ENCODE peak calls at places on chromosomes 5 and 9, in eight cellular contexts. One of them, this sample, is unnamed.

GRCh38 chr9:71885467-71885866 is 25.5 kb downstream of the ABHD17B start:
- DNase-seq in naive thymus-derived CD4-positive, alpha-beta T cell: no peak
- DNase-seq in uterus: no peak
- DNase-seq in upper lobe of right lung: no peak
- DNase-seq in cardiac muscle cell: no peak
- DNase-seq in HCT116: no peak
- DNase-seq in sigmoid colon: no peak
- DNase-seq in psoas muscle: no peak
- DNase-seq in this sample: no peak

GRCh38 chr9:71647094-71647591 is 121.2 kb downstream of the CEMIP2 start:
- DNase-seq in HCT116: peak; percentile 13
- DNase-seq in upper lobe of right lung: peak; percentile 82
- DNase-seq in naive thymus-derived CD4-positive, alpha-beta T cell: no peak
- DNase-seq in psoas muscle: peak; percentile 62
- DNase-seq in cardiac muscle cell: peak; percentile 95
- DNase-seq in uterus: peak; percentile 16
- DNase-seq in sigmoid colon: peak; percentile 81
- DNase-seq in this sample: peak; percentile 88

GRCh38 chr5:176529824-176530195 is 7.4 kb downstream of the RNF44 start:
- DNase-seq in cardiac muscle cell: no peak
- DNase-seq in sigmoid colon: no peak
- DNase-seq in psoas muscle: no peak
- DNase-seq in uterus: no peak
- DNase-seq in naive thymus-derived CD4-positive, alpha-beta T cell: peak; percentile 76
- DNase-seq in upper lobe of right lung: no peak
- DNase-seq in HCT116: no peak
- DNase-seq in this sample: no peak

GRCh38 chr5:14039063-14039462 is 94.6 kb upstream of the DNAH5 start:
- DNase-seq in upper lobe of right lung: no peak
- DNase-seq in sigmoid colon: no peak
- DNase-seq in HCT116: peak; percentile 75
- DNase-seq in cardiac muscle cell: peak; percentile 34
- DNase-seq in naive thymus-derived CD4-positive, alpha-beta T cell: no peak
- DNase-seq in psoas muscle: no peak
- DNase-seq in uterus: no peak
- DNase-seq in this sample: no peak

GRCh38 chr9:129613520-129614175 is 7.3 kb downstream of the C9orf50 start:
- DNase-seq in HCT116: no peak
- DNase-seq in upper lobe of right lung: no peak
- DNase-seq in uterus: no peak
- DNase-seq in psoas muscle: no peak
- DNase-seq in naive thymus-derived CD4-positive, alpha-beta T cell: no peak
- DNase-seq in sigmoid colon: peak; percentile 78
- DNase-seq in cardiac muscle cell: no peak
- DNase-seq in this sample: no peak

GRCh38 chr5:134524826-134525686 is at the start of gene JADE2:
- DNase-seq in sigmoid colon: peak; percentile 89
- DNase-seq in uterus: peak; percentile 77
- DNase-seq in cardiac muscle cell: peak; percentile 82
- DNase-seq in naive thymus-derived CD4-positive, alpha-beta T cell: peak; percentile 89
- DNase-seq in upper lobe of right lung: peak; percentile 90
- DNase-seq in HCT116: no peak
- DNase-seq in psoas muscle: peak; percentile 74
- DNase-seq in this sample: peak; percentile 74

GRCh38 chr5:141504216-141504615 is 15.3 kb downstream of the PCDHGC5 start:
- DNase-seq in naive thymus-derived CD4-positive, alpha-beta T cell: no peak
- DNase-seq in cardiac muscle cell: no peak
- DNase-seq in sigmoid colon: no peak
- DNase-seq in uterus: no peak
- DNase-seq in upper lobe of right lung: no peak
- DNase-seq in HCT116: no peak
- DNase-seq in psoas muscle: no peak
- DNase-seq in this sample: no peak

GRCh38 chr5:179795049-179795862 is 1.5 kb downstream of the LTC4S start:
- DNase-seq in sigmoid colon: peak; percentile 70
- DNase-seq in psoas muscle: no peak
- DNase-seq in cardiac muscle cell: no peak
- DNase-seq in uterus: no peak
- DNase-seq in HCT116: no peak
- DNase-seq in upper lobe of right lung: peak; percentile 80
- DNase-seq in naive thymus-derived CD4-positive, alpha-beta T cell: no peak
- DNase-seq in this sample: no peak

GRCh38 chr5:97534166-97534565 is 351.1 kb upstream of the RIOK2 start:
- DNase-seq in HCT116: peak; percentile 51
- DNase-seq in upper lobe of right lung: no peak
- DNase-seq in uterus: no peak
- DNase-seq in cardiac muscle cell: peak; percentile 94
- DNase-seq in naive thymus-derived CD4-positive, alpha-beta T cell: no peak
- DNase-seq in sigmoid colon: no peak
- DNase-seq in psoas muscle: no peak
- DNase-seq in this sample: no peak

GRCh38 chr5:140821375-140822280 is at the start of gene PCDHA5:
- DNase-seq in upper lobe of right lung: no peak
- DNase-seq in cardiac muscle cell: peak; percentile 8
- DNase-seq in psoas muscle: no peak
- DNase-seq in naive thymus-derived CD4-positive, alpha-beta T cell: no peak
- DNase-seq in sigmoid colon: no peak
- DNase-seq in HCT116: no peak
- DNase-seq in uterus: peak; percentile 31
- DNase-seq in this sample: no peak

DNA sequence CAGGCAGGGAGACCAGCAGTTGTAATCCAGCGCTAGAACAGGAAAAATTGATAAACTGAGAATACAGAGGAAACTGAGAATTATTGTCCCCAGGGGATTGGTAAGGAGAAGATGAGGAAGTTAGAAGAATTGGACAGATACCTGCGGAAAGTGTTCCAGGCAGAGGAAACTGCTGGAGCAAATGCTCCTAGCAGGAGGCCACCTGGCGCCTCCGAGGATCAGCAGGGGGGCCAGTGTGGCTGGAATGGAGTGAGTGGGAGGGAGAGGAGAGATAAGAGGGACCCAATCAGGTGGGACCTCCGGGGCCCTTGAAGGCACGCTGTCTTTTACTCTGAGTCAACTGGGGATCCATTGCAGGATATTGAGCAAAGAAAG is 695 bp upstream of the ANXA6 start:
- DNase-seq in psoas muscle: no peak
- DNase-seq in uterus: peak; percentile 46
- DNase-seq in naive thymus-derived CD4-positive, alpha-beta T cell: no peak
- DNase-seq in upper lobe of right lung: no peak
- DNase-seq in sigmoid colon: no peak
- DNase-seq in HCT116: peak; percentile 23
- DNase-seq in cardiac muscle cell: peak; percentile 59
- DNase-seq in this sample: no peak
- H3K4me1 ChIP-seq in psoas muscle: peaks cover 36% of the 10 kb centered on the region
- H3K4me1 ChIP-seq in uterus: peaks cover 9% of the 10 kb centered on the region
- H3K4me1 ChIP-seq in naive thymus-derived CD4-positive, alpha-beta T cell: peaks cover 38% of the 10 kb centered on the region
- H3K4me1 ChIP-seq in upper lobe of right lung: peaks cover 38% of the 10 kb centered on the region
- H3K4me1 ChIP-seq in sigmoid colon: peaks cover 49% of the 10 kb centered on the region
- H3K4me1 ChIP-seq in HCT116: peaks cover 19% of the 10 kb centered on the region
- H3K4me1 ChIP-seq in cardiac muscle cell: peaks cover 52% of the 10 kb centered on the region
- H3K4me1 ChIP-seq in this sample: peaks cover 50% of the 10 kb centered on the region

GRCh38 chr9:126860757-126861466 is 473 bp downstream of the ZBTB34 start:
- DNase-seq in psoas muscle: peak; percentile 43
- DNase-seq in upper lobe of right lung: peak; percentile 78
- DNase-seq in sigmoid colon: no peak
- DNase-seq in cardiac muscle cell: peak; percentile 15
- DNase-seq in uterus: no peak
- DNase-seq in HCT116: no peak
- DNase-seq in naive thymus-derived CD4-positive, alpha-beta T cell: no peak
- DNase-seq in this sample: peak; percentile 17

GRCh38 chr9:126862461-126862830 is 2.0 kb downstream of the ZBTB34 start:
- DNase-seq in naive thymus-derived CD4-positive, alpha-beta T cell: no peak
- DNase-seq in upper lobe of right lung: no peak
- DNase-seq in cardiac muscle cell: no peak
- DNase-seq in HCT116: no peak
- DNase-seq in uterus: no peak
- DNase-seq in sigmoid colon: no peak
- DNase-seq in psoas muscle: no peak
- DNase-seq in this sample: no peak

GRCh38 chr9:126860077-126860756 is at the start of gene ZBTB34:
- DNase-seq in uterus: peak; percentile 66
- DNase-seq in sigmoid colon: peak; percentile 74
- DNase-seq in psoas muscle: peak; percentile 70
- DNase-seq in upper lobe of right lung: peak; percentile 88
- DNase-seq in cardiac muscle cell: peak; percentile 58
- DNase-seq in naive thymus-derived CD4-positive, alpha-beta T cell: peak; percentile 76
- DNase-seq in HCT116: peak; percentile 6
- DNase-seq in this sample: peak; percentile 73

GRCh38 chr9:126861707-126862460 is 1.4 kb downstream of the ZBTB34 start:
- DNase-seq in uterus: no peak
- DNase-seq in HCT116: no peak
- DNase-seq in cardiac muscle cell: peak; percentile 70
- DNase-seq in naive thymus-derived CD4-positive, alpha-beta T cell: no peak
- DNase-seq in upper lobe of right lung: no peak
- DNase-seq in sigmoid colon: no peak
- DNase-seq in psoas muscle: no peak
- DNase-seq in this sample: no peak

GRCh38 chr9:126864771-126865170 is 4.3 kb downstream of the ZBTB34 start:
- DNase-seq in upper lobe of right lung: no peak
- DNase-seq in cardiac muscle cell: no peak
- DNase-seq in naive thymus-derived CD4-positive, alpha-beta T cell: no peak
- DNase-seq in HCT116: no peak
- DNase-seq in psoas muscle: no peak
- DNase-seq in sigmoid colon: no peak
- DNase-seq in uterus: no peak
- DNase-seq in this sample: no peak
- H3K27ac ChIP-seq in upper lobe of right lung: no peak overlapping the region
- H3K27ac ChIP-seq in cardiac muscle cell: no peak overlapping the region
- H3K27ac ChIP-seq in naive thymus-derived CD4-positive, alpha-beta T cell: no peak overlapping the region
- H3K27ac ChIP-seq in HCT116: no peak overlapping the region
- H3K27ac ChIP-seq in psoas muscle: peak overlapping the region; percentile 44
- H3K27ac ChIP-seq in sigmoid colon: no peak overlapping the region
- H3K27ac ChIP-seq in uterus: no peak overlapping the region
- H3K27ac ChIP-seq in this sample: no peak overlapping the region

GRCh38 chr5:9350301-9350797 is 195.5 kb downstream of the SEMA5A start:
- DNase-seq in cardiac muscle cell: peak; percentile 29
- DNase-seq in psoas muscle: no peak
- DNase-seq in naive thymus-derived CD4-positive, alpha-beta T cell: no peak
- DNase-seq in uterus: no peak
- DNase-seq in sigmoid colon: no peak
- DNase-seq in upper lobe of right lung: no peak
- DNase-seq in HCT116: no peak
- DNase-seq in this sample: no peak

GRCh38 chr5:9347032-9347431 is 198.8 kb downstream of the SEMA5A start:
- DNase-seq in uterus: no peak
- DNase-seq in psoas muscle: no peak
- DNase-seq in naive thymus-derived CD4-positive, alpha-beta T cell: no peak
- DNase-seq in cardiac muscle cell: no peak
- DNase-seq in HCT116: no peak
- DNase-seq in sigmoid colon: no peak
- DNase-seq in upper lobe of right lung: no peak
- DNase-seq in this sample: no peak

GRCh38 chr5:9348296-9348996 is 197.4 kb downstream of the SEMA5A start:
- DNase-seq in sigmoid colon: no peak
- DNase-seq in HCT116: no peak
- DNase-seq in upper lobe of right lung: no peak
- DNase-seq in naive thymus-derived CD4-positive, alpha-beta T cell: no peak
- DNase-seq in psoas muscle: no peak
- DNase-seq in uterus: no peak
- DNase-seq in cardiac muscle cell: peak; percentile 42
- DNase-seq in this sample: no peak

GRCh38 chr5:9344751-9345240 is 201.1 kb downstream of the SEMA5A start:
- DNase-seq in upper lobe of right lung: no peak
- DNase-seq in cardiac muscle cell: no peak
- DNase-seq in naive thymus-derived CD4-positive, alpha-beta T cell: no peak
- DNase-seq in sigmoid colon: no peak
- DNase-seq in psoas muscle: no peak
- DNase-seq in uterus: no peak
- DNase-seq in HCT116: no peak
- DNase-seq in this sample: no peak

DNA sequence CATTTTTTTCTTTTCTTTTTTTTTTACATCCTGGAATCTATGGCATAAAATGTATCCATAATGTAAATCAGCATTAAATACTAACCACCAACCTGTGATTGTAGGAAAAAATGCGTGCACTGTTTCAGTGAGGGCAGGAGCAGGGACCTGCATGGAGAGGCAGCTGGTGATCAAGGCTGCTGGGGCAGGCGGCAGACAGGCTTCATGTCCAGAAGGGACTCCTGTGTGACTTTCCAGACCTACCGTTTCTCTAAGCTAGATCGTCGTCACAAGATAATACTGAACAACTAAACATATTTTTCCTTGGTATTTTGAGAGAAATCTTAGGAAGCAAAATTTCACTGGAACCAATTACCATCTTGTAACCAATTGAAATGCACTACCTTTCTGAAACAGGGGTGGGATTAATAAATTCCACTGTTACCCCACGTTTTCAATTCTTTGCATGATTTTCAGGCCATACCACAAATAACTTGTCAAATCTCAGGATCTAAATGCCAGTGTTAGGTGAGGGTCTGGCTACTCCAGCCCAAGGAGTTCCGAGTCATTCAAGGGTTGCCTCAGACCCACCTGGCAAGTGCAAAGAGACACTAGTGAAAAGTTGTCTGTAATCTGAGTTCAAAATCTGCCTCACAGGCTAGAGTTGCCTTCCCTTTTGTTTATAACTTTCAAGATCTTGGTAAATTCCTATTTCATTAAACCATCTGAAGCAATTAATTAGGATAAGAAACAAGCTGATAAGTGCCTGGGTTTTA is 198.2 kb downstream of the SEMA5A start:
- DNase-seq in upper lobe of right lung: no peak
- DNase-seq in cardiac muscle cell: no peak
- DNase-seq in HCT116: no peak
- DNase-seq in sigmoid colon: no peak
- DNase-seq in psoas muscle: no peak
- DNase-seq in naive thymus-derived CD4-positive, alpha-beta T cell: no peak
- DNase-seq in uterus: no peak
- DNase-seq in this sample: no peak
- H3K4me1 ChIP-seq in upper lobe of right lung: peaks cover 6% of the 10 kb centered on the region
- H3K4me1 ChIP-seq in cardiac muscle cell: peaks cover 19% of the 10 kb centered on the region
- H3K4me1 ChIP-seq in HCT116: no peaks in the 10 kb centered on the region
- H3K4me1 ChIP-seq in sigmoid colon: peaks cover 18% of the 10 kb centered on the region
- H3K4me1 ChIP-seq in psoas muscle: no peaks in the 10 kb centered on the region
- H3K4me1 ChIP-seq in naive thymus-derived CD4-positive, alpha-beta T cell: no peaks in the 10 kb centered on the region
- H3K4me1 ChIP-seq in uterus: no peaks in the 10 kb centered on the region
- H3K4me1 ChIP-seq in this sample: peaks cover 25% of the 10 kb centered on the region

DNA sequence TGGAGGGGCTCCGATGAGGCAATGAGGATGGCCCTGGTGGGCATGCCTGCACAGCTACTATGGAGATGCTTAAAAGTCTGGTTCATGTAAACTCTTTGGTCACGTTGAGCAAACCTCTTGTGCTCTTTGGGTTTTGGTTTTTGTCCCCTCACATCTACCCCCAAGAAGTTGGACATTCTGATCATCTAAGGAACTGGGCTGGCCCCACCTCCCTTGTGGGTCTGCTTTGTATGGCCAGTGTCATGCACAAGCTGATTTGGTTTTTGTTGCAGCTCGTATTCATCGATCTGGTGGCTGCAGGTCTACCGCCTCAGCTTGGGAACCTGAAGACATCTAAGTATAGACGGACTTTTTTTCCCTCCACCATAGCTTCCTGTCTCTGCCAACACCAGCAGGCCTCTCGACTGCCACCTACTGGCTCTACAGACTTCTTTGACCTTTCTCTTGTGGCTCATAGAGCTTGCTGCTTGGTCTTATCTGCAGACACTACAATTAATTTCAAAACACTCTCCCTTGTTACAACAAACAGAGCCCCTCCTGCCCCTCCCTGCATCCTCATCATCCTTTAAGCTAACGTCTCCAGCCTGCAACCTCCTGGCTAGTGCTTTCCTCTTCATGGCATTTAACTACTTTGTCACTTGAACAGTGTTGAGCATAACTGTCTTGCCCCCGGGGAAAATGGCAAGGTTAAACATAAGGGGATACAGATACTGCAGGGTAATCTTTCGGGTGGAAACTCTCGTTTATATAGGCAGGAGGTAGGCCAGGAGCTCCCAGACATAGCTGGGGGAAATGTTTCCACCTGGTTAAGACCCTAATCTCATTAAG is 34.5 kb downstream of the TSTD2 start:
- DNase-seq in sigmoid colon: peak; percentile 89
- DNase-seq in upper lobe of right lung: no peak
- DNase-seq in HCT116: peak; percentile 46
- DNase-seq in psoas muscle: peak; percentile 66
- DNase-seq in uterus: peak; percentile 69
- DNase-seq in cardiac muscle cell: peak; percentile 89
- DNase-seq in naive thymus-derived CD4-positive, alpha-beta T cell: peak; percentile 70
- DNase-seq in this sample: peak; percentile 45
- H3K27ac ChIP-seq in sigmoid colon: peak overlapping the region; percentile 18
- H3K27ac ChIP-seq in upper lobe of right lung: no peak overlapping the region
- H3K27ac ChIP-seq in HCT116: no peak overlapping the region
- H3K27ac ChIP-seq in psoas muscle: peak overlapping the region; percentile 77
- H3K27ac ChIP-seq in uterus: peak overlapping the region; percentile 46
- H3K27ac ChIP-seq in cardiac muscle cell: peak overlapping the region; percentile 86
- H3K27ac ChIP-seq in naive thymus-derived CD4-positive, alpha-beta T cell: no peak overlapping the region
- H3K27ac ChIP-seq in this sample: peak overlapping the region; percentile 63